ENCODE peak calls at places on chromosomes 2 and 18, in five cellular contexts. Z is A549, O is K562, F is HepG2, R is H1. C is an unnamed sample.
A peak's percentile ranks its signal among the peaks of the same experiment; 100 is the strongest.

GRCh38 chr2:43226955-43227829 is 786 bp upstream of the ZFP36L2 start:
- DNase-seq in F (peak; percentile 93), R (no peak), Z (peak; percentile 92), O (peak; percentile 91), C (peak; percentile 87)

GRCh38 chr18:58254873-58255511 is 211.0 kb downstream of the NEDD4L start:
- DNase-seq in F (no peak), R (no peak), O (no peak), Z (no peak), C (no peak)

GRCh38 chr2:206004004-206004693 is 81.8 kb downstream of the INO80D start:
- DNase-seq in R (peak; percentile 39), O (peak; percentile 45), Z (peak; percentile 55), F (peak; percentile 53), C (no peak)

GRCh38 chr2:10302479-10303173 is at the start of gene HPCAL1:
- DNase-seq in Z (peak; percentile 93), R (peak; percentile 89), F (peak; percentile 96), O (peak; percentile 94), C (peak; percentile 81)

GRCh38 chr2:19835818-19836281 is 65.9 kb downstream of the TTC32 start:
- DNase-seq in Z (no peak), O (no peak), R (no peak), F (no peak), C (no peak)

GRCh38 chr2:68653538-68653982 is 10.2 kb downstream of the PROKR1 start:
- DNase-seq in O (peak; percentile 87), R (no peak), Z (no peak), F (no peak), C (peak; percentile 86)

GRCh38 chr2:128628206-128628605 is 309.5 kb upstream of the HS6ST1 start:
- DNase-seq in O (no peak), R (no peak), F (no peak), Z (no peak), C (no peak)

GRCh38 chr2:128289439-128289838 is 29.2 kb downstream of the HS6ST1 start:
- DNase-seq in F (no peak), Z (no peak), O (no peak), R (peak; percentile 60), C (peak; percentile 17)

GRCh38 chr2:40192864-40193669 is 258.8 kb downstream of the SLC8A1 start:
- DNase-seq in R (no peak), Z (no peak), F (no peak), O (no peak), C (no peak)

GRCh38 chr2:233477548-233478433 is 88.8 kb downstream of the USP40 start:
- DNase-seq in R (no peak), O (no peak), F (no peak), Z (no peak), C (no peak)

GRCh38 chr2:134367915-134368911 is 114.3 kb downstream of the MGAT5 start:
- DNase-seq in O (no peak), R (no peak), F (peak; percentile 69), Z (no peak), C (peak; percentile 14)

GRCh38 chr2:48902521-48902920 is 147.0 kb upstream of the LHCGR start:
- DNase-seq in O (no peak), Z (no peak), R (no peak), F (no peak), C (no peak)

GRCh38 chr2:177964892-177965291 is 107.7 kb downstream of the PDE11A start:
- DNase-seq in Z (no peak), R (no peak), O (no peak), F (no peak), C (no peak)

GRCh38 chr18:43396266-43396665 is 119.0 kb upstream of the SYT4 start:
- DNase-seq in R (no peak), Z (peak; percentile 5), F (no peak), O (no peak), C (peak; percentile 3)

GRCh38 chr18:57744211-57744694 is 58.9 kb downstream of the ATP8B1 start:
- DNase-seq in F (no peak), O (no peak), Z (peak; percentile 57), R (no peak), C (peak; percentile 93)

GRCh38 chr18:36314098-36314497 is 16.6 kb downstream of the FHOD3 start:
- DNase-seq in R (no peak), O (no peak), Z (no peak), F (no peak), C (no peak)

GRCh38 chr2:226835796-226836547 is at the start of gene RHBDD1:
- DNase-seq in F (peak; percentile 62), O (peak; percentile 95), R (peak; percentile 78), Z (peak; percentile 98), C (peak; percentile 93)

GRCh38 chr2:53913721-53914120 is 54.0 kb upstream of the GPR75 start:
- DNase-seq in O (no peak), F (no peak), Z (no peak), R (no peak), C (peak; percentile 91)

GRCh38 chr2:100211517-100211916 is 69.1 kb upstream of the AFF3 start:
- DNase-seq in F (no peak), R (no peak), Z (no peak), O (no peak), C (no peak)

GRCh38 chr2:25481381-25482310 is 139.9 kb upstream of the DNMT3A start:
- DNase-seq in R (no peak), F (no peak), O (no peak), Z (no peak), C (no peak)

GRCh38 chr2:131584380-131584779 is 56.7 kb downstream of the CCDC74A start:
- DNase-seq in O (no peak), F (no peak), Z (no peak), R (no peak), C (no peak)

GRCh38 chr2:162092656-162093556 is 18.9 kb upstream of the DPP4 start:
- DNase-seq in R (no peak), O (no peak), F (no peak), Z (peak; percentile 20), C (peak; percentile 90)

GRCh38 chr18:79574938-79575525 is 104.6 kb upstream of the CTDP1 start:
- DNase-seq in F (no peak), R (no peak), Z (no peak), O (no peak), C (no peak)

GRCh38 chr2:32711219-32711618 is 83.4 kb downstream of the TTC27 start:
- DNase-seq in F (no peak), O (no peak), R (no peak), Z (peak; percentile 12), C (peak; percentile 93)

GRCh38 chr2:3575534-3576324 is 669 bp downstream of the RPS7 start:
- DNase-seq in F (no peak), O (peak; percentile 44), R (no peak), Z (peak; percentile 23), C (peak; percentile 27)

GRCh38 chr2:117470311-117471095 is 344.0 kb upstream of the DDX18 start:
- DNase-seq in R (peak; percentile 41), F (peak; percentile 69), O (peak; percentile 48), Z (peak; percentile 39), C (no peak)

GRCh38 chr2:217849154-217849553 is 153.6 kb downstream of the TNS1 start:
- DNase-seq in R (no peak), Z (no peak), F (no peak), O (no peak), C (peak; percentile 48)

GRCh38 chr2:240462073-240462703 is 26.7 kb downstream of the GPC1 start:
- DNase-seq in F (no peak), Z (no peak), O (no peak), R (no peak), C (no peak)

GRCh38 chr2:47388888-47389287 is 14.1 kb upstream of the MSH2 start:
- DNase-seq in F (no peak), R (no peak), O (no peak), Z (no peak), C (no peak)

GRCh38 chr2:109254174-109254904 is 125.3 kb downstream of the SH3RF3 start:
- DNase-seq in F (no peak), R (no peak), Z (no peak), O (no peak), C (no peak)

DNA sequence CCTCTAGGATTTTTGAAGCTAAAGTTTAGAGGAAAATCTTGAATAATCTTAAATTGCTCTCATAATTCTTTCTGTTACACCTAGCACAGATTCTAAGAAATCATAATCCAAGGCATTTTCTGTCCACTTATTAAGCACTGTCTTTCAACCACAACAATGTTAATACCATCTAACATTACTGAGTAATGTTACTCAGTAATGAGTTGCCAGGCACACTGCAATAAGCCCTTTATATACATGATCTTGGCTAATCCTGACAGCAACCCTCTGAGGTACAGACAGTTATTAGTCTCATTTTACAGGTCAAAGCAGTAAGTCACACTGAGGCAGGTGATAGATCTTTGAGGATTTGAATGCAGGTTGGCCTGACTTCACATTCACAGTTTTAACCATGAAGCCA is 291.9 kb downstream of the ALK start:
- DNase-seq in Z (no peak), F (no peak), R (no peak), O (no peak), C (no peak)
- H3K4me2 ChIP-seq in Z (no peak overlapping the region), F (no peak overlapping the region), R (no peak overlapping the region), O (no peak overlapping the region), C (no peak overlapping the region)

DNA sequence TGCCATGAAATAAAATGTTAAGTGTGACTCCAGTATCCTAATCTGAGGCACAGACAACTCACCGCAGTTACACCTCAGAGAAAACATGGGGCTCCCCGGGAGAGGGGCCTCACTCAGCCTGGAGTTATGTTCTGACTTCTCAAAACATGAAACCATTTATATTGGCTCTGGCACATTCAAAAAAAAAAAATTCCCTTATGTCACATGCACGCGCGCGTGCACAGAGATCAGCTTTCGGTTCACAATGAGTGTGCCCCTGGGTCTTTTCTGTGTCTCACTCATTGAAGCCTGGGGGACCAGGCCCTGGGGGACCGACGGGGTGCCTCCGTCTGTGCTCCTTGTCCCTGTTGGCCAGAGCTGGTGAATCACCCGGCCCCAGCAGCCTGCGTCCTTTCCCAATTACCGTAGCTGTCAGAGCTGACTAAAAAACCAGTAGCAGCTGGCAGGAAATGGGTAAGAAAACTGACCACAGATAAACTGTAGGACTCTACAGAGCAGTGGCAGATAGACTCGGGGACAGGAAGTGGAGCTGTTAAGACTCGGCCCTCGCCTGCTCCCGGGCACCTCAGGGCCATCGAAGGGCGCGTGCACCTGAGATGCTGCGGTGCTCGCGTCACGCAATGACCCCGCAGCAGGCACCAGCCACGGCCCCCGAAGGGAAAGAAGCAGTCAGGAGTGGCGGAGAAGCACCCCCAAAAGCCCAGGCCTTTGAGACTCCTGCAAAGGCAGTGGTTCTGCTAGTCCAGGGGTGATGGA is 138.3 kb upstream of the ID2 start:
- DNase-seq in O (no peak), R (no peak), Z (no peak), F (no peak), C (no peak)
- TF ChIP-seq JUN in O (no peak), R (no peak), Z (no peak), F (no peak), C (no peak)

DNA sequence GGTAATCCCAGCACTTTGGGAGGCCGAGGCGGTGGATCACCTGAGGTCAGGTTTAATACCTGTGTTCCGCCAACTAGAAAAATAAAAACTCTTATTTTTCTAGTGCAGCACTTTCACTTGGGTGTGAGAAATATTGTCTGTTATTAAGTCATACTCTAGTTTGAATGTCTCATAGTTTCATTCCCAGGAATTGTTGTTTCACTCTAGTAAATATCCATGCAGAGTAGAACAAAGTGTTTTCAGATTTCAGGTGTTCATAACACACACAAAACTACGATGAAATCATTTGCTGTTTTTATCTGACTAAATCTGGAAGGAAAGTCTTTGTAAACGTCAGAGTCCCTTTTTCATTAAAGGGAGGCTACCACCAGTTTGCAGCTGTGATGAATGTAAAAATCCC is 3.9 kb downstream of the FAM117B start:
- DNase-seq in F (no peak), O (no peak), Z (no peak), R (no peak), C (no peak)
- H3K4me2 ChIP-seq in F (peak overlapping the region; percentile 67), O (no peak overlapping the region), Z (no peak overlapping the region), R (no peak overlapping the region), C (no peak overlapping the region)

DNA sequence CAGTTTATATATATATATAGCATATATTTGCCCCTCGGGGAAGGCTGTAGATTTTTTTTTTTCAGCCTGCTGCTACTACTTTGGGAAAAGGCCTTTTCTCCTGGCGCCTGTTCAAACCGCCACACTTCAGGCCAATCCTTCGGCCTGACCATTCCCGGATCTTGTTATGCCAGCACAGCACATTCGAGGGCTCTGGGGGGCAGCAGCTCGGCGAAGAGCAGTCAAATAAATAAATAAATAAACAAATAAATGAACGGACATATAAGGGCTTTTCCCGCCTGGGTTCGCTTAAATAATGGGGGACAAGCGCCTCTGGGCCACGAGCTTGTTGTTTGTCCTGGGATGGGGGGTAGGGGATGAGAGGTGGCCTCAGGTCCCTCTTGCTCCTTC is 10.6 kb downstream of the HOXD8 start:
- DNase-seq in R (no peak), F (no peak), O (no peak), Z (no peak), C (peak; percentile 61)
- TF ChIP-seq JUN in R (no peak), F (no peak), O (no peak), Z (no peak), C (no peak)

C was measured in endothelial cell of umbilical vein.